ENCODE peak calls at places on chromosomes 5 and 9, in four cellular contexts. One of them, this sample, is unnamed.

GRCh38 chr9:96777539-96777864 is 385 bp downstream of the ZNF510 start:
- DNase-seq in neural crest cell: no peak
- DNase-seq in fibroblast of mammary gland: no peak
- DNase-seq in fibroblast of the aortic adventitia: no peak
- DNase-seq in this sample: no peak

GRCh38 chr9:14096182-14096922 is 217.6 kb downstream of the NFIB start:
- DNase-seq in neural crest cell: no peak
- DNase-seq in fibroblast of the aortic adventitia: peak; percentile 75
- DNase-seq in fibroblast of mammary gland: peak; percentile 62
- DNase-seq in this sample: no peak

GRCh38 chr5:6525910-6526309 is 77.3 kb downstream of the UBE2QL1 start:
- DNase-seq in fibroblast of mammary gland: peak; percentile 32
- DNase-seq in fibroblast of the aortic adventitia: no peak
- DNase-seq in neural crest cell: peak; percentile 45
- DNase-seq in this sample: no peak

GRCh38 chr5:74303575-74303974 is 337.0 kb downstream of the ENC1 start:
- DNase-seq in fibroblast of the aortic adventitia: peak; percentile 50
- DNase-seq in fibroblast of mammary gland: peak; percentile 45
- DNase-seq in neural crest cell: no peak
- DNase-seq in this sample: no peak

GRCh38 chr5:173789031-173789920 is 98.9 kb upstream of the CPEB4 start:
- DNase-seq in fibroblast of the aortic adventitia: peak; percentile 39
- DNase-seq in fibroblast of mammary gland: peak; percentile 89
- DNase-seq in neural crest cell: no peak
- DNase-seq in this sample: no peak

GRCh38 chr5:141172381-141173204 is at the start of gene PCDHB7:
- DNase-seq in fibroblast of mammary gland: peak; percentile 20
- DNase-seq in fibroblast of the aortic adventitia: peak; percentile 25
- DNase-seq in neural crest cell: peak; percentile 12
- DNase-seq in this sample: no peak

GRCh38 chr5:115838885-115839518 is 2.4 kb downstream of the ATG12 start:
- DNase-seq in fibroblast of mammary gland: peak; percentile 80
- DNase-seq in neural crest cell: no peak
- DNase-seq in fibroblast of the aortic adventitia: peak; percentile 76
- DNase-seq in this sample: no peak

GRCh38 chr5:35618297-35618636 is 604 bp downstream of the SPEF2 start:
- DNase-seq in neural crest cell: no peak
- DNase-seq in fibroblast of mammary gland: no peak
- DNase-seq in fibroblast of the aortic adventitia: peak; percentile 4
- DNase-seq in this sample: no peak

GRCh38 chr5:60801406-60802090 is 42.5 kb downstream of the ELOVL7 start:
- DNase-seq in neural crest cell: no peak
- DNase-seq in fibroblast of mammary gland: no peak
- DNase-seq in fibroblast of the aortic adventitia: no peak
- DNase-seq in this sample: no peak

GRCh38 chr5:82313016-82313415 is 34.9 kb upstream of the RPS23 start:
- DNase-seq in neural crest cell: no peak
- DNase-seq in fibroblast of mammary gland: no peak
- DNase-seq in fibroblast of the aortic adventitia: no peak
- DNase-seq in this sample: no peak

GRCh38 chr5:76291305-76292077 is 111.6 kb upstream of the IQGAP2 start:
- DNase-seq in fibroblast of the aortic adventitia: no peak
- DNase-seq in fibroblast of mammary gland: no peak
- DNase-seq in neural crest cell: no peak
- DNase-seq in this sample: no peak

GRCh38 chr5:14557840-14558239 is 23.8 kb upstream of the OTULINL start:
- DNase-seq in fibroblast of the aortic adventitia: no peak
- DNase-seq in neural crest cell: no peak
- DNase-seq in fibroblast of mammary gland: no peak
- DNase-seq in this sample: no peak

GRCh38 chr5:26805076-26805475 is 233.3 kb downstream of the CDH9 start:
- DNase-seq in neural crest cell: no peak
- DNase-seq in fibroblast of mammary gland: no peak
- DNase-seq in fibroblast of the aortic adventitia: no peak
- DNase-seq in this sample: no peak

GRCh38 chr5:165457854-165458481 is 1952.5 kb downstream of the MAT2B start:
- DNase-seq in fibroblast of mammary gland: peak; percentile 66
- DNase-seq in neural crest cell: no peak
- DNase-seq in fibroblast of the aortic adventitia: peak; percentile 69
- DNase-seq in this sample: no peak

GRCh38 chr9:69027355-69028097 is 8.0 kb upstream of the FXN start:
- DNase-seq in fibroblast of the aortic adventitia: peak; percentile 51
- DNase-seq in neural crest cell: peak; percentile 27
- DNase-seq in fibroblast of mammary gland: peak; percentile 54
- DNase-seq in this sample: no peak

GRCh38 chr5:76763136-76763535 is 47.2 kb downstream of the F2R start:
- DNase-seq in fibroblast of mammary gland: no peak
- DNase-seq in neural crest cell: no peak
- DNase-seq in fibroblast of the aortic adventitia: no peak
- DNase-seq in this sample: no peak

GRCh38 chr9:132923346-132923902 is 21.0 kb downstream of the TSC1 start:
- DNase-seq in fibroblast of mammary gland: no peak
- DNase-seq in neural crest cell: no peak
- DNase-seq in fibroblast of the aortic adventitia: no peak
- DNase-seq in this sample: no peak

GRCh38 chr9:38641985-38642864 is 21.8 kb upstream of the ANKRD18A start:
- DNase-seq in neural crest cell: peak; percentile 24
- DNase-seq in fibroblast of mammary gland: peak; percentile 44
- DNase-seq in fibroblast of the aortic adventitia: peak; percentile 43
- DNase-seq in this sample: no peak

GRCh38 chr9:73611072-73611471 is 459.4 kb downstream of the ANXA1 start:
- DNase-seq in neural crest cell: no peak
- DNase-seq in fibroblast of mammary gland: no peak
- DNase-seq in fibroblast of the aortic adventitia: no peak
- DNase-seq in this sample: no peak

GRCh38 chr5:133830911-133831310 is 137.5 kb downstream of the C5orf15 start:
- DNase-seq in fibroblast of mammary gland: no peak
- DNase-seq in neural crest cell: no peak
- DNase-seq in fibroblast of the aortic adventitia: no peak
- DNase-seq in this sample: no peak

GRCh38 chr5:10485142-10485795 is 43.6 kb downstream of the ROPN1L start:
- DNase-seq in fibroblast of the aortic adventitia: peak; percentile 100
- DNase-seq in neural crest cell: no peak
- DNase-seq in fibroblast of mammary gland: peak; percentile 90
- DNase-seq in this sample: no peak

GRCh38 chr5:135750506-135750905 is 84.0 kb upstream of the SLC25A48 start:
- DNase-seq in fibroblast of mammary gland: no peak
- DNase-seq in neural crest cell: no peak
- DNase-seq in fibroblast of the aortic adventitia: no peak
- DNase-seq in this sample: no peak

GRCh38 chr9:27726244-27727141 is 153.2 kb upstream of the C9orf72 start:
- DNase-seq in fibroblast of the aortic adventitia: peak; percentile 61
- DNase-seq in fibroblast of mammary gland: peak; percentile 64
- DNase-seq in neural crest cell: peak; percentile 74
- DNase-seq in this sample: no peak

GRCh38 chr9:71119746-71120145 is 1.7 kb downstream of the TRPM3 start:
- DNase-seq in fibroblast of mammary gland: no peak
- DNase-seq in fibroblast of the aortic adventitia: no peak
- DNase-seq in neural crest cell: no peak
- DNase-seq in this sample: no peak

GRCh38 chr9:70485273-70485858 is 70.9 kb upstream of the KLF9 start:
- DNase-seq in fibroblast of mammary gland: no peak
- DNase-seq in neural crest cell: no peak
- DNase-seq in fibroblast of the aortic adventitia: peak; percentile 34
- DNase-seq in this sample: no peak

GRCh38 chr5:65034029-65034781 is 265.5 kb downstream of the CWC27 start:
- DNase-seq in neural crest cell: no peak
- DNase-seq in fibroblast of mammary gland: peak; percentile 42
- DNase-seq in fibroblast of the aortic adventitia: peak; percentile 81
- DNase-seq in this sample: no peak

GRCh38 chr5:90849939-90850338 is 291.3 kb downstream of the ADGRV1 start:
- DNase-seq in fibroblast of mammary gland: no peak
- DNase-seq in neural crest cell: no peak
- DNase-seq in fibroblast of the aortic adventitia: no peak
- DNase-seq in this sample: no peak

GRCh38 chr5:96655085-96655484 is 7.1 kb upstream of the CAST start:
- DNase-seq in fibroblast of the aortic adventitia: no peak
- DNase-seq in neural crest cell: no peak
- DNase-seq in fibroblast of mammary gland: no peak
- DNase-seq in this sample: no peak

GRCh38 chr9:116543731-116544400 is 143.2 kb upstream of the TRIM32 start:
- DNase-seq in fibroblast of mammary gland: peak; percentile 97
- DNase-seq in fibroblast of the aortic adventitia: peak; percentile 66
- DNase-seq in neural crest cell: no peak
- DNase-seq in this sample: no peak

GRCh38 chr5:94094793-94095441 is 353.5 kb upstream of the POU5F2 start:
- DNase-seq in fibroblast of the aortic adventitia: no peak
- DNase-seq in neural crest cell: no peak
- DNase-seq in fibroblast of mammary gland: peak; percentile 13
- DNase-seq in this sample: no peak

GRCh38 chr9:111621895-111622480 is 9.1 kb upstream of the DNAJC25 start:
- DNase-seq in neural crest cell: no peak
- DNase-seq in fibroblast of the aortic adventitia: peak; percentile 73
- DNase-seq in fibroblast of mammary gland: peak; percentile 59
- DNase-seq in this sample: no peak

GRCh38 chr5:125198270-125198974 is 452.0 kb upstream of the ZNF608 start:
- DNase-seq in fibroblast of the aortic adventitia: peak; percentile 93
- DNase-seq in neural crest cell: peak; percentile 27
- DNase-seq in fibroblast of mammary gland: peak; percentile 81
- DNase-seq in this sample: no peak

GRCh38 chr5:138448481-138449398 is 9.9 kb downstream of the REEP2 start:
- DNase-seq in fibroblast of the aortic adventitia: peak; percentile 22
- DNase-seq in fibroblast of mammary gland: peak; percentile 48
- DNase-seq in neural crest cell: no peak
- DNase-seq in this sample: no peak

DNA sequence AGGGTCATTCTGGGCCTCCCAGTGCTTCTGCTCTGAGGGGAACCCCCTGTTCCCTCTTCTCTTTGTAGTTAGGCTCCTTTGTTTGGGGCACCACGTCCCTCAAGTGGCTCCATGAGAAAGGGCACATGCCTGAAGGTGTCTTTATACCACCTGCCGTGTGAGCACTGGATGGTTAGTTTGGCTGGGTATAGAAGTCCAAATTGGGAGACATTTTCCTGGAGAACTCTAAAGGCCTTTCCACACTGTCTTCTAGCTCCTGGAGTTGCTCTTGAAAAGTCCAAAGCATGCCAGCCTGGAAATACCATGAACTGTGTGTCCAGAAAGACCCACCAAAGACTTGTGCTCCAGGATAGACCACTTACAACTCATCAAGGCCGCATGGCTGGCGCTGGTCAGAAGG is 11.1 kb upstream of the CCDC187 start:
- DNase-seq in neural crest cell: no peak
- DNase-seq in fibroblast of the aortic adventitia: no peak
- DNase-seq in fibroblast of mammary gland: no peak
- DNase-seq in this sample: no peak
- TF ChIP-seq CTCF in neural crest cell: no peak
- TF ChIP-seq CTCF in fibroblast of the aortic adventitia: no peak
- TF ChIP-seq CTCF in fibroblast of mammary gland: no peak
- TF ChIP-seq CTCF in this sample: no peak

GRCh38 chr9:3847377-3847776 is 321.6 kb upstream of the RFX3 start:
- DNase-seq in neural crest cell: no peak
- DNase-seq in fibroblast of the aortic adventitia: no peak
- DNase-seq in fibroblast of mammary gland: no peak
- DNase-seq in this sample: no peak

GRCh38 chr9:3845549-3845948 is 319.7 kb upstream of the RFX3 start:
- DNase-seq in neural crest cell: no peak
- DNase-seq in fibroblast of the aortic adventitia: no peak
- DNase-seq in fibroblast of mammary gland: no peak
- DNase-seq in this sample: no peak

GRCh38 chr9:3852545-3852944 is 326.7 kb upstream of the RFX3 start:
- DNase-seq in fibroblast of mammary gland: no peak
- DNase-seq in neural crest cell: no peak
- DNase-seq in fibroblast of the aortic adventitia: peak; percentile 22
- DNase-seq in this sample: no peak

GRCh38 chr9:3850083-3850482 is 324.3 kb upstream of the RFX3 start:
- DNase-seq in neural crest cell: no peak
- DNase-seq in fibroblast of the aortic adventitia: no peak
- DNase-seq in fibroblast of mammary gland: no peak
- DNase-seq in this sample: no peak

GRCh38 chr9:3848445-3849114 is 322.8 kb upstream of the RFX3 start:
- DNase-seq in fibroblast of the aortic adventitia: no peak
- DNase-seq in fibroblast of mammary gland: peak; percentile 40
- DNase-seq in neural crest cell: peak; percentile 51
- DNase-seq in this sample: no peak
- TF ChIP-seq CTCF in fibroblast of the aortic adventitia: no peak
- TF ChIP-seq CTCF in fibroblast of mammary gland: no peak
- TF ChIP-seq CTCF in neural crest cell: peak; percentile 52
- TF ChIP-seq CTCF in this sample: no peak

GRCh38 chr5:16437974-16438373 is 27.6 kb downstream of the ZNF622 start:
- DNase-seq in fibroblast of the aortic adventitia: peak; percentile 13
- DNase-seq in neural crest cell: no peak
- DNase-seq in fibroblast of mammary gland: peak; percentile 24
- DNase-seq in this sample: no peak
- TF ChIP-seq CTCF in fibroblast of the aortic adventitia: peak; percentile 18
- TF ChIP-seq CTCF in neural crest cell: no peak
- TF ChIP-seq CTCF in fibroblast of mammary gland: peak; percentile 18
- TF ChIP-seq CTCF in this sample: no peak

DNA sequence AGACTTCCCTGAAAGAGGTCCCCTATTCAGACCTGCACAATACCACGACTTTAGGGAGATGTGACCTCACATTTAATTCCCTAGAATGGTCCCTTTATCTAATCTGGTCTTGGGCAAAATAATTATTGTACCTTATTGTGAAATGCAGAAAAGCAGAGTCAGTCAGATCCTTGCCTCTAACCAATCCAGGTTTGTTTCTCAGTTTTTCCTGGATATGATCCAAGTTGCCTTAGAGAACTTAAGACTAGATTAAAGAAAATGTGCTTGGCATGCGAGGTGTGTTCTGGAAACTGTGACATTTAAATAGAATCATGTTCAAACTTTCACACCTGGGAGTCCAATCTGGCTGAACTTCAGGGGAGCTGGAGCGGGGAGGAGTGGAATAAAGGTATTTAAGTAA is 696.3 kb downstream of the DNAH5 start:
- DNase-seq in neural crest cell: no peak
- DNase-seq in fibroblast of the aortic adventitia: peak; percentile 32
- DNase-seq in fibroblast of mammary gland: no peak
- DNase-seq in this sample: no peak
- TF ChIP-seq CTCF in neural crest cell: no peak
- TF ChIP-seq CTCF in fibroblast of the aortic adventitia: no peak
- TF ChIP-seq CTCF in fibroblast of mammary gland: no peak
- TF ChIP-seq CTCF in this sample: no peak

DNA sequence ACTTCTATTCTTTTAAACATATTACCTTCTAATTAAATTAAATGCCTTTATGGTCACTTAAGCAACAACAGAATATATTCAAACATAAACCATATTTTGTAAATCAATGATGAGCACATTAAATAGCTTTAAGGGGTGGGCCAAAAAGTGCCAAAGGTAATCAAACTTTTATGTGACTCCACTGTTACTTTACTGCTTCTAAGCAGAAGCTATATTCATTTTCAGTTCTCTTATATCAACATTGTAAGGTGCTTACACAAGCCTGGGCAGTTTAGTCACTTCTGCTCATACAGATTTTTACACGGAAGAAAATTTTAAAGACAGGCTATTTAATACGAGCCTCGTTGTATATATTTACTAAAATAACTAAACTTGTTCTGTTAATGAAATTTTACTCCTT is 30.0 kb downstream of the RFX3 start:
- DNase-seq in neural crest cell: no peak
- DNase-seq in fibroblast of mammary gland: no peak
- DNase-seq in fibroblast of the aortic adventitia: no peak
- DNase-seq in this sample: no peak
- TF ChIP-seq CTCF in neural crest cell: no peak
- TF ChIP-seq CTCF in fibroblast of mammary gland: no peak
- TF ChIP-seq CTCF in fibroblast of the aortic adventitia: no peak
- TF ChIP-seq CTCF in this sample: no peak

This sample was measured in activated B cell treated with CpG ODN at 0.5 μM for 24 hours.